ENCODE peak calls at places on chromosomes 4 and X, in four cellular contexts. X is astrocyte of the cerebellum, N is Peyer's patch, W is transverse colon. J is an unnamed sample.

GRCh38 chr4:76585270-76585669 is 150.2 kb downstream of the SHROOM3 start:
- DNase-seq in N (no peak), X (peak), W (no peak), J (no peak)

GRCh38 chrX:1582686-1583437 is 8.5 kb upstream of the AKAP17A start:
- DNase-seq in W (no peak), N (no peak), X (no peak), J (no peak)

GRCh38 chr4:40189997-40190396 is 6.8 kb upstream of the RHOH start:
- DNase-seq in W (no peak), N (no peak), X (no peak), J (no peak)

GRCh38 chr4:141388483-141388882 is 167.8 kb downstream of the ZNF330 start:
- DNase-seq in N (no peak), X (peak), W (no peak), J (peak)

GRCh38 chrX:45063319-45064095 is 137.2 kb downstream of the DIPK2B start:
- DNase-seq in W (no peak), X (peak), N (no peak), J (no peak)

GRCh38 chr4:189090174-189090814 is 850.4 kb upstream of the FRG1 start:
- DNase-seq in N (no peak), W (no peak), X (no peak), J (no peak)

GRCh38 chr4:153518001-153518400 is 51.8 kb downstream of the TMEM131L start:
- DNase-seq in N (no peak), W (no peak), X (no peak), J (no peak)

GRCh38 chr4:41763741-41764140 is 15.2 kb upstream of the PHOX2B start:
- DNase-seq in X (no peak), N (no peak), W (no peak), J (no peak)

GRCh38 chr4:7803992-7804758 is 135.5 kb downstream of the AFAP1 start:
- DNase-seq in N (peak), W (peak), X (peak), J (no peak)

GRCh38 chrX:8201896-8202331 is 30.8 kb upstream of the VCX2 start:
- DNase-seq in X (peak), W (no peak), N (no peak), J (no peak)

GRCh38 chr4:170047774-170048354 is 21.7 kb upstream of the MFAP3L start:
- DNase-seq in X (peak), N (peak), W (peak), J (peak)

GRCh38 chrX:81263067-81263466 is 61.2 kb downstream of the SH3BGRL start:
- DNase-seq in W (no peak), N (no peak), X (no peak), J (no peak)

GRCh38 chr4:13160906-13161305 is 323.2 kb downstream of the RAB28 start:
- DNase-seq in N (no peak), W (no peak), X (peak), J (no peak)

GRCh38 chr4:86791126-86791525 is 58.1 kb downstream of the SLC10A6 start:
- DNase-seq in X (no peak), W (no peak), N (no peak), J (no peak)

GRCh38 chrX:98194036-98194435 is 1310.3 kb downstream of the RPA4 start:
- DNase-seq in X (no peak), N (no peak), W (no peak), J (no peak)

GRCh38 chr4:134551348-134551747 is 349.8 kb upstream of the PABPC4L start:
- DNase-seq in N (no peak), W (no peak), X (no peak), J (no peak)

GRCh38 chr4:56049428-56050212 is 100.9 kb downstream of the CEP135 start:
- DNase-seq in N (no peak), W (peak), X (no peak), J (no peak)

GRCh38 chrX:1468250-1468772 is 15.6 kb upstream of the ASMTL start:
- DNase-seq in X (no peak), W (peak), N (peak), J (peak)

GRCh38 chr4:132332932-132333722 is 816.0 kb upstream of the PCDH10 start:
- DNase-seq in N (no peak), W (no peak), X (no peak), J (no peak)

GRCh38 chrX:154329284-154329683 is 33.7 kb downstream of the TKTL1 start:
- DNase-seq in X (no peak), W (no peak), N (no peak), J (no peak)

GRCh38 chr4:176548571-176548970 is 228.8 kb downstream of the SPCS3 start:
- DNase-seq in N (no peak), X (no peak), W (no peak), J (peak)

GRCh38 chr4:86595426-86595805 is 1.3 kb downstream of the PTPN13 start:
- DNase-seq in N (no peak), X (no peak), W (no peak), J (no peak)

GRCh38 chr4:30789219-30789671 is 69.1 kb downstream of the PCDH7 start:
- DNase-seq in X (no peak), W (no peak), N (no peak), J (no peak)

GRCh38 chr4:119238068-119238722 is 25.7 kb downstream of the USP53 start:
- DNase-seq in X (no peak), W (no peak), N (no peak), J (no peak)

GRCh38 chr4:158071931-158072330 is 100.9 kb downstream of the GASK1B start:
- DNase-seq in X (no peak), W (no peak), N (no peak), J (no peak)

GRCh38 chr4:93646225-93646930 is 182.2 kb upstream of the ATOH1 start:
- DNase-seq in N (no peak), X (no peak), W (no peak), J (no peak)

GRCh38 chr4:76197971-76198410 is 15.6 kb downstream of the SCARB2 start:
- DNase-seq in X (peak), N (peak), W (peak), J (no peak)

GRCh38 chr4:113869743-113870375 is 108.3 kb upstream of the CAMK2D start:
- DNase-seq in X (no peak), N (peak), W (no peak), J (no peak)

GRCh38 chr4:77471821-77472495 is 133.7 kb upstream of the CXCL13 start:
- DNase-seq in X (no peak), N (no peak), W (no peak), J (no peak)

GRCh38 chr4:68717999-68718398 is 47.5 kb upstream of the UGT2B15 start:
- DNase-seq in X (no peak), W (no peak), N (no peak), J (no peak)

GRCh38 chr4:55001538-55001937 is 123.9 kb downstream of the KDR start:
- DNase-seq in N (no peak), W (no peak), X (no peak), J (no peak)

GRCh38 chr4:55002431-55002830 is 123.0 kb downstream of the KDR start:
- DNase-seq in X (no peak), W (no peak), N (no peak), J (no peak)

GRCh38 chr4:55004831-55005230 is 120.6 kb downstream of the KDR start:
- DNase-seq in W (no peak), X (peak), N (no peak), J (no peak)

GRCh38 chr4:54998991-54999390 is 126.4 kb downstream of the KDR start:
- DNase-seq in W (no peak), N (no peak), X (peak), J (peak)
- TF ChIP-seq CTCF in W (no peak), N (no peak), X (peak), J (peak)

GRCh38 chr4:184315675-184316359 is 98.1 kb upstream of the ENPP6 start:
- DNase-seq in W (no peak), X (no peak), N (no peak), J (no peak)

GRCh38 chr4:184310881-184311709 is 93.4 kb upstream of the ENPP6 start:
- DNase-seq in X (no peak), N (no peak), W (peak), J (no peak)

GRCh38 chr4:184312126-184312525 is 94.5 kb upstream of the ENPP6 start:
- DNase-seq in X (no peak), N (no peak), W (no peak), J (no peak)

GRCh38 chr4:184313710-184314659 is 96.3 kb upstream of the ENPP6 start:
- DNase-seq in X (no peak), W (peak), N (peak), J (no peak)

GRCh38 chr4:184313058-184313709 is 95.5 kb upstream of the ENPP6 start:
- DNase-seq in X (no peak), N (no peak), W (no peak), J (no peak)
- H3K4me3 ChIP-seq in X (no peak), N (no peak), W (no peak), J (no peak)

GRCh38 chrX:55008571-55009358 is 8.6 kb downstream of the APEX2 start:
- DNase-seq in N (no peak), X (no peak), W (no peak), J (peak)

GRCh38 chrX:55014897-55015299 is 14.7 kb downstream of the APEX2 start:
- DNase-seq in X (no peak), N (no peak), W (no peak), J (no peak)

GRCh38 chrX:55006827-55007621 is 6.9 kb downstream of the APEX2 start:
- DNase-seq in W (no peak), X (no peak), N (no peak), J (no peak)

GRCh38 chrX:55007633-55008032 is 7.5 kb downstream of the APEX2 start:
- DNase-seq in N (no peak), W (peak), X (peak), J (peak)

GRCh38 chrX:55011294-55011693 is 11.1 kb downstream of the APEX2 start:
- DNase-seq in X (no peak), N (no peak), W (no peak), J (no peak)
- TF ChIP-seq CTCF in X (peak), N (no peak), W (no peak), J (peak)

GRCh38 chr4:6751611-6752485 is 30.7 kb upstream of the KIAA0232 start:
- DNase-seq in N (no peak), X (no peak), W (no peak), J (no peak)
- H3K4me3 ChIP-seq in N (no peak), X (no peak), W (no peak), J (no peak)

GRCh38 chr4:89588366-89588765 is 248.6 kb downstream of the SNCA start:
- DNase-seq in X (no peak), W (no peak), N (no peak), J (no peak)

GRCh38 chr4:89583106-89583505 is 253.9 kb downstream of the SNCA start:
- DNase-seq in X (no peak), N (no peak), W (no peak), J (no peak)

GRCh38 chr4:89587364-89587763 is 249.6 kb downstream of the SNCA start:
- DNase-seq in W (no peak), N (no peak), X (no peak), J (no peak)

GRCh38 chr4:89586864-89587263 is 250.1 kb downstream of the SNCA start:
- DNase-seq in N (no peak), X (no peak), W (no peak), J (peak)

GRCh38 chr4:89586318-89586717 is 250.6 kb downstream of the SNCA start:
- DNase-seq in N (no peak), X (no peak), W (no peak), J (no peak)
- TF ChIP-seq CTCF in N (no peak), X (no peak), W (no peak), J (no peak)

DNA sequence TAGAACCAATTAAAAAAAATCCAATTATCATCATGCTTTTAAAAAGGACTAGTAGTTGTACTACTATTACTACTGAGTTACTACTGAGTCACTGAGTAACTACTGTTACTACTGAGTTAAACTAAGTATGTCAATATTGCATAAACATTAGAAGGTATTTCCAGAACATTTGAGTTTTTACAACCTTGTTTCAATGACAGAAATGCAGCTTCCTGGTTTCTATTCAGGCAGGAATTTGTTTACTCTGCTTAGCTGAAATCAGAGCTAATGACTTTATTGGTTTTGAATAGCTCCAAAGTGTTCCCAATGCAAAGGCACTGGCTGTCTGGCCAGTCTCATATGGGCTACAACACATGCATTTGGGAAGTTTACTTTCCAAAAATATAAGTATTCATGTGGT is 12.1 kb downstream of the RPS6KA6 start:
- DNase-seq in N (no peak), W (no peak), X (no peak), J (no peak)
- H3K4me3 ChIP-seq in N (no peak), W (no peak), X (no peak), J (no peak)

DNA sequence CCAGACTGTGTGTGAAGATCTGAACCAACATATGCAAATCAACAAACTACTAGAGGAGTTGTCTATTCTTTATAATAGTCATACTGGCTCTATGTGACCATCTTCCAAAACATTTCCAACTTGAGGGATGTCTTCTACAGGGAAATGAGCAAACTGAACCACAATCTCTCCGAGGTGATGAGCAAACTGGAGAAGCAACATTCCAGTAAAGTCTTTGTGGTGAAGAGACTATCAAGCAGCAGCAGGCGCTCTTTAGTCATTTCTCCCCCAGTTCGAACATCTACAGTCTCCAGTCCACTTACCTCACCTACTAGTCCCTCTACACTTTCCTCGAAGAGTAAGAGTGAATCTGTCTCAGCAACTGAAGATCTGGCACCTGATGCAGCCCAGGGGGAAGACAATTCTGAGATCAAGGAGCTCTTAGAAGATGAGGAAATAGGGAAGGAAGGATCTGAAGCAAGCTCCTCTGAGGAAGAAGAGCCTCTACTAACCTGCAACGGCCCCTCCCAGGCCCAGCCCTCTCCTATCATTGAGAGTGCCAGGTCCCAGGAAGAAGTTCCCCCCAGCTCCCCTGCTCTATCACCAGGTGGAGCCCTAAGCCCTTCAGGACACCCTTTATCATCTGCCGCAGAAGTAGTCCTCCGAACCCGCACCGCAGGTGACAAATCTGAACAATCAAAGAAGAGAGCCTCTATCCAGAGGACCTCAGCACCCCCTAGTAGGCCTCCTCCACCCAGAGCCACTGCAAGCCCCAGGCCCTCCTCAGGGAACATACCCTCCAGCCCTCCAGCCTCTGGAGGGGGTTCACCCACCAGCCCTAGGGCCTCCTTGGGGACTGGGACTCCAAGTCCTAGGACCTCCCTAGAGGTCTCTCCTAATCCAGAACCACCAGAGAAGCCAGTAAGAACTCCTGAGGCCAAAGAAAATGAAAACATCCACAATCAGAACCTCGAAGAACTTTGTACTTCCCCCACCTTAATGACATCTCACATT is 98.1 kb downstream of the HNRNPD start:
- DNase-seq in X (no peak), W (no peak), N (no peak), J (no peak)
- TF ChIP-seq CTCF in X (no peak), W (no peak), N (no peak), J (no peak)

DNA sequence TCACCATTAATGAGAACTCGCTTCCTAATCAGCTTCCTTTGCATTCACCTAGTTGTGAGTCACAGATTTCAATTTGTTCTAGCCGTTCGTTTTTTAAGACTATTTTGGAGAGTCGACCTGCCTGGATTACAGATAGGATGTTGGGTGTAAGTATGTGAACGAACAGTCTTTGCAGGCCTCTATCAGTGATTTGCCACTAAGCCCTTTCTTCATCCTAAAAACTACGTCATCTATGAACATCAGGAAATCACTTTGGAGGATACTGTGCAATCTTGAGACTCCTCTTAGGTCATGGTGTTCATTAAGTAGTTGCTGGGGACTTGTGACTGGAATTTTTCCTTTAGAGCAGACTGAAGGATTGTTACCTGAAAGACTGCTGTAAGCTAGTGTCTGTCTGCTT is 1.1 kb downstream of the POLA1 start:
- DNase-seq in W (no peak), X (no peak), N (no peak), J (no peak)
- H3K4me3 ChIP-seq in W (no peak), X (no peak), N (peak), J (no peak)

GRCh38 chr4:98046665-98047064 is 96.6 kb downstream of the STPG2 start:
- DNase-seq in N (no peak), W (no peak), X (no peak), J (no peak)
- TF ChIP-seq CTCF in N (no peak), W (no peak), X (no peak), J (no peak)

J was measured in AG09309.